ENCODE peak calls at places on chromosomes 5 and 9, in ten cellular contexts. X is heart right ventricle, R is left ventricle myocardium inferior, A is B cell, K is LNCaP clone FGC, W is fibroblast of the aortic adventitia, Q is astrocyte of the spinal cord, F is AG04449, C is AG04450, B is Panc1. U is an unnamed sample.

GRCh38 chr9:115378246-115378645 is 260.3 kb upstream of the TNC start:
- DNase-seq in K (no peak), R (no peak), W (no peak), A (no peak), F (no peak), X (no peak), C (no peak), Q (no peak), B (no peak), U (no peak)

GRCh38 chr5:32233696-32234447 is 59.8 kb upstream of the GOLPH3 start:
- DNase-seq in A (no peak), K (peak; percentile 97), F (no peak), B (no peak), X (no peak), R (no peak), W (peak; percentile 44), Q (peak; percentile 88), C (no peak), U (no peak)

GRCh38 chr5:1871441-1871840 is 11.3 kb downstream of the IRX4 start:
- DNase-seq in X (no peak), F (no peak), C (no peak), W (no peak), Q (no peak), K (no peak), R (no peak), A (no peak), B (no peak), U (no peak)

GRCh38 chr9:131367445-131367844 is 26.4 kb upstream of the PRRC2B start:
- DNase-seq in C (no peak), R (no peak), Q (no peak), X (no peak), A (no peak), W (no peak), F (no peak), B (no peak), K (peak; percentile 51), U (no peak)

GRCh38 chr5:1526681-1527131 is 2.9 kb upstream of the LPCAT1 start:
- DNase-seq in R (no peak), Q (no peak), A (no peak), F (no peak), B (no peak), K (no peak), X (no peak), W (no peak), C (no peak), U (no peak)

GRCh38 chr9:16309350-16310271 is 560.9 kb downstream of the BNC2 start:
- DNase-seq in K (no peak), A (no peak), F (no peak), X (peak; percentile 34), B (no peak), C (no peak), W (peak; percentile 76), R (peak; percentile 41), Q (peak; percentile 40), U (no peak)

GRCh38 chr9:5453673-5454072 is 3.3 kb downstream of the CD274 start:
- DNase-seq in X (no peak), W (no peak), R (no peak), Q (no peak), B (no peak), A (no peak), C (no peak), K (no peak), F (no peak), U (no peak)

GRCh38 chr9:127706836-127707241 is at the start of gene CFAP157:
- DNase-seq in F (no peak), C (no peak), K (no peak), Q (no peak), W (no peak), A (no peak), X (no peak), R (no peak), B (no peak), U (no peak)

DNA sequence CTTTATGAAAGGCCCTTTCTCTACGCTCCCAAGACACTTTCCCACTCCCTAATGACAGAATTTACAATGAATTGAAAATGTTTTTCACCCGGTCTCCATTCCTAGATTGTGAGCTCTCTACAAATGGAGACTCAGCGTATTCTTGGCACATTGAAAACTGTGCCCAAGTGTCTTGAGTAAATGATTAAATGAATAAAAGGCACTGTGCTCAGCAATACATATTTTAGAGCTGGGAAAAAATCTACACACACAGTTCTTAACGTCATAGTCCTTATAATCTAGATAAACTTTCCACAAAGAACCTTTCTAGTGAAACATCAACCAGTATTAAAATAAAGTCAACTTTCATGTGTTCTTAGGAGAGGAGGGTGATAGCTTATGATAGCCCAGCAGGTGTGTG is 634.0 kb downstream of the RAB3C start:
- DNase-seq in C (no peak), X (no peak), B (no peak), F (no peak), Q (no peak), A (no peak), K (no peak), W (no peak), R (no peak), U (no peak)
- TF ChIP-seq CTCF in C (no peak), X (no peak), B (no peak), F (no peak), Q (no peak), A (no peak), K (no peak), W (no peak), R (no peak), U (no peak)

GRCh38 chr5:6584101-6584645 is 48.7 kb downstream of the NSUN2 start:
- DNase-seq in C (no peak), F (no peak), Q (no peak), X (no peak), W (no peak), A (no peak), R (no peak), B (no peak), K (no peak), U (no peak)

GRCh38 chr5:6581559-6582426 is 51.1 kb downstream of the NSUN2 start:
- DNase-seq in F (no peak), Q (no peak), B (no peak), K (no peak), X (no peak), R (no peak), A (no peak), C (no peak), W (peak; percentile 61), U (no peak)

GRCh38 chr5:6582507-6583048 is 50.3 kb downstream of the NSUN2 start:
- DNase-seq in X (no peak), W (no peak), A (no peak), K (no peak), F (no peak), C (no peak), Q (no peak), R (no peak), B (no peak), U (no peak)

GRCh38 chr5:6584727-6585126 is 48.1 kb downstream of the NSUN2 start:
- DNase-seq in C (no peak), B (no peak), X (no peak), R (no peak), Q (no peak), K (no peak), W (no peak), A (no peak), F (no peak), U (no peak)

DNA sequence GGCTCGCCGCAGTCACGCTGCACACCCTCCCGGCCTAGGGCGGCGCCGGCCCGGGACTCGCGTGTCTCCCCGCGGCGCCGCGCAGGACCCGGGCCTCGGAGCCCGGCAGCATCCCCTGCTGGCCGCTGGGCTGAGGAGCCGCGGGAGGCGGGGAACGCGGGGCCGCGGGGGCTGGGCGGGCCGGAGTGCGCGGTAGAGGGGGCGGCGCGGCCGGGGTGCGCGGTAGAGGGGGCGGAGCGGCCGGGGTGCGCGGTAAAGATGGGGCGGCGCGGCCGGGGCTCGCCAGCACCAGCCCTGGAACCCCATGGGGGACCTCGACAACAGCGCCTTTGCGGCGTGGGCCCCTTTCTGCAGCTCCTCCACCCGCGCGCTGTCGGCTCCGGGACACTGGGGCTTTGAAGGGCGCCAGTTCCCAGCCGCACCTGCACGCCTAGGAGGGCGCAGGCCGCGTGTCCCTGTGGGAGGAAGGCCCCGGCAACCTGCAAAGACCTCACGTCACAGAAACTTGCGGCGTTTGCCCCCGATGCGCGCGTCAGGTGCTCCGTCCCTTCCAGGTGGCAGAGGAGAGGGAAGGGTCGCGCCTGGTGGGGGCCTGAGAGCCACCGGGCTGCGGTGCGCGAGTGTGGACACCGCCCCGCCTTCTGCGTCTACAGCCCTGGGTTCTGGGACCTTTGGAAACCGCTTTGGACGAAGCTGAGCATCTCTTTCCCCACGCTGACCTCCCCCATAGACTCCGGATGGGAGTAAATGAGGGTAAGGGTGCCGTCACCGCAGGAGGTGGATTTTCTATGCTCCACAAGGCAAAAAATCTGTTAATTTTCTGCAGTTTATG is 49.6 kb downstream of the NSUN2 start:
- DNase-seq in W (no peak), B (no peak), C (no peak), F (no peak), A (peak; percentile 62), Q (no peak), R (peak; percentile 39), K (no peak), X (peak; percentile 51), U (peak; percentile 79)
- TF ChIP-seq CTCF in W (peak; percentile 49), B (peak; percentile 75), C (peak; percentile 35), F (peak; percentile 48), A (peak; percentile 32), Q (peak; percentile 31), R (peak; percentile 65), K (no peak), X (peak; percentile 63), U (no peak)

DNA sequence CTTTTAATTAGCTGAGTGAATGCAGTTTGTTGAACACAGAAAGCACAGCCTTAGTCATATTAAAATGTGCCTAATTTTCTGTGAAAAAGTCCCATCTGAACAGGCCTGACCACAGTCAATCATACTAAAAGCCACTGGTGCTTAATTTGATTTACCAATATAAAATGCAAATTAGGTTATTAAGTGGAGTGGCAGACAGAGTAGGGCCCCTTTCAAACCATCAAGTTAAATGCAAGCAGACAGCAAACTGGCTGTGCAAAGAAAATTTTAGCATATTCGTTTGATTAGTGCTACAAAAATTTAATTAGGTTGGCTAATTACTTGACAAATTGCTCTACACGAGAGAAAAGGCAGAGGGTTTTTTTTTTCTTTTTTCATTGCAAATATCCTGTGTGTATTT is 176.1 kb downstream of the ISL1 start:
- DNase-seq in X (no peak), C (no peak), W (no peak), K (no peak), Q (no peak), B (no peak), A (no peak), F (no peak), R (no peak), U (no peak)
- TF ChIP-seq CTCF in X (no peak), C (no peak), W (no peak), K (no peak), Q (no peak), B (no peak), A (no peak), F (no peak), R (no peak), U (no peak)

GRCh38 chr5:77628840-77629552 is 9.5 kb downstream of the OTP start:
- DNase-seq in F (no peak), C (no peak), R (no peak), Q (no peak), K (no peak), B (no peak), A (peak; percentile 40), X (no peak), W (no peak), U (no peak)

GRCh38 chr5:77632526-77633268 is 5.8 kb downstream of the OTP start:
- DNase-seq in R (no peak), W (no peak), X (no peak), Q (no peak), K (no peak), A (no peak), C (no peak), B (no peak), F (no peak), U (peak; percentile 20)

GRCh38 chr5:77629553-77630245 is 8.8 kb downstream of the OTP start:
- DNase-seq in K (no peak), Q (no peak), X (no peak), W (no peak), B (no peak), F (no peak), C (no peak), R (no peak), A (peak; percentile 52), U (no peak)

GRCh38 chr5:77631166-77631582 is 7.3 kb downstream of the OTP start:
- DNase-seq in A (peak; percentile 64), W (no peak), X (no peak), K (no peak), F (no peak), R (no peak), C (no peak), Q (no peak), B (no peak), U (no peak)

GRCh38 chr5:77630246-77631165 is 8.0 kb downstream of the OTP start:
- DNase-seq in B (peak; percentile 38), R (no peak), C (no peak), W (no peak), X (peak; percentile 44), Q (no peak), F (no peak), A (peak; percentile 77), K (peak; percentile 15), U (peak; percentile 67)
- TF ChIP-seq CTCF in B (peak; percentile 55), R (no peak), C (no peak), W (no peak), X (no peak), Q (no peak), F (peak; percentile 20), A (no peak), K (peak; percentile 31), U (no peak)